ENCODE peak calls at places on chromosomes 3 and 15, in six cellular contexts. M is RWPE1, Y is tibial nerve, D is psoas muscle, Z is bronchial epithelial cell, C is dorsolateral prefrontal cortex. Q is an unnamed sample.

GRCh38 chr15:38093931-38094330 is 158.7 kb upstream of the SPRED1 start:
- DNase-seq in M (no peak), Y (no peak), D (no peak), Z (no peak), C (no peak), Q (no peak)

GRCh38 chr3:39138804-39139415 is 14.5 kb downstream of the CSRNP1 start:
- DNase-seq in M (no peak), Y (no peak), D (peak; percentile 79), Z (no peak), C (peak; percentile 59), Q (no peak)

GRCh38 chr15:47337836-47338235 is 379.5 kb upstream of the SEMA6D start:
- DNase-seq in M (no peak), Y (no peak), D (no peak), Z (no peak), C (no peak), Q (no peak)

GRCh38 chr15:71114887-71115566 is at the start of gene THSD4:
- DNase-seq in M (peak; percentile 94), Y (peak; percentile 25), D (peak; percentile 86), Z (no peak), C (no peak), Q (peak; percentile 58)

GRCh38 chr15:52308446-52309153 is 13.0 kb upstream of the MYO5C start:
- DNase-seq in M (no peak), Y (no peak), D (no peak), Z (no peak), C (no peak), Q (no peak)

GRCh38 chr3:193757457-193757856 is 164.4 kb downstream of the OPA1 start:
- DNase-seq in M (no peak), Y (no peak), D (no peak), Z (no peak), C (no peak), Q (no peak)

GRCh38 chr15:45635191-45635638 is 386 bp downstream of the SQOR start:
- DNase-seq in M (no peak), Y (peak; percentile 38), D (peak; percentile 91), Z (no peak), C (no peak), Q (peak; percentile 71)

GRCh38 chr15:70033529-70034140 is 64.1 kb downstream of the TLE3 start:
- DNase-seq in M (peak; percentile 51), Y (no peak), D (no peak), Z (no peak), C (no peak), Q (no peak)

GRCh38 chr3:55089211-55089610 is 161.4 kb upstream of the LRTM1 start:
- DNase-seq in M (no peak), Y (no peak), D (no peak), Z (no peak), C (no peak), Q (no peak)

GRCh38 chr3:24624938-24625681 is 130.5 kb upstream of the THRB start:
- DNase-seq in M (no peak), Y (no peak), D (no peak), Z (no peak), C (no peak), Q (no peak)

GRCh38 chr3:150232992-150233451 is 175.1 kb upstream of the TSC22D2 start:
- DNase-seq in M (peak; percentile 70), Y (no peak), D (no peak), Z (peak; percentile 77), C (peak; percentile 57), Q (no peak)

GRCh38 chr15:67770098-67770628 is 55.1 kb upstream of the SKOR1 start:
- DNase-seq in M (no peak), Y (no peak), D (no peak), Z (no peak), C (no peak), Q (no peak)

GRCh38 chr3:156626104-156626503 is 48.3 kb upstream of the TIPARP start:
- DNase-seq in M (peak; percentile 71), Y (no peak), D (no peak), Z (peak; percentile 90), C (no peak), Q (no peak)

GRCh38 chr3:71095511-71096305 is 487.8 kb downstream of the FOXP1 start:
- DNase-seq in M (no peak), Y (no peak), D (no peak), Z (peak; percentile 64), C (no peak), Q (no peak)

GRCh38 chr15:68078365-68078764 is 24.2 kb downstream of the PIAS1 start:
- DNase-seq in M (no peak), Y (no peak), D (no peak), Z (no peak), C (no peak), Q (no peak)

GRCh38 chr15:83108266-83109219 is 1.1 kb downstream of the TM6SF1 start:
- DNase-seq in M (no peak), Y (no peak), D (peak; percentile 72), Z (peak; percentile 41), C (peak; percentile 36), Q (peak; percentile 57)

GRCh38 chr3:138009476-138010272 is at the start of gene CLDN18:
- DNase-seq in M (no peak), Y (no peak), D (no peak), Z (no peak), C (no peak), Q (no peak)

GRCh38 chr3:183285828-183286457 is 32.9 kb downstream of the B3GNT5 start:
- DNase-seq in M (peak; percentile 96), Y (peak; percentile 51), D (peak; percentile 92), Z (peak; percentile 99), C (peak; percentile 46), Q (peak; percentile 86)

GRCh38 chr3:76547674-76548073 is 492.2 kb upstream of the ROBO2 start:
- DNase-seq in M (no peak), Y (no peak), D (no peak), Z (no peak), C (no peak), Q (no peak)

GRCh38 chr15:58572521-58572920 is 140.7 kb downstream of the LIPC start:
- DNase-seq in M (no peak), Y (no peak), D (no peak), Z (no peak), C (no peak), Q (no peak)

GRCh38 chr3:63333815-63334214 is 55.7 kb downstream of the SYNPR start:
- DNase-seq in M (no peak), Y (no peak), D (no peak), Z (peak; percentile 29), C (no peak), Q (no peak)
- TF ChIP-seq CTCF in M (peak; percentile 20), Y (no peak), D (no peak), Z (no peak), C (no peak), Q (no peak)

GRCh38 chr3:143203848-143204247 is 84.3 kb downstream of the CHST2 start:
- DNase-seq in M (peak; percentile 54), Y (no peak), D (no peak), Z (peak; percentile 69), C (no peak), Q (no peak)

GRCh38 chr3:143207338-143207961 is 87.9 kb downstream of the CHST2 start:
- DNase-seq in M (no peak), Y (no peak), D (no peak), Z (peak; percentile 7), C (no peak), Q (no peak)

GRCh38 chr3:143208976-143209714 is 89.6 kb downstream of the CHST2 start:
- DNase-seq in M (no peak), Y (no peak), D (no peak), Z (no peak), C (no peak), Q (no peak)

GRCh38 chr3:143206955-143207337 is 87.4 kb downstream of the CHST2 start:
- DNase-seq in M (no peak), Y (no peak), D (no peak), Z (no peak), C (no peak), Q (no peak)

GRCh38 chr3:143209715-143210059 is 90.1 kb downstream of the CHST2 start:
- DNase-seq in M (no peak), Y (no peak), D (no peak), Z (no peak), C (no peak), Q (no peak)
- TF ChIP-seq CTCF in M (no peak), Y (no peak), D (no peak), Z (no peak), C (no peak), Q (no peak)

GRCh38 chr15:40272713-40273056 is 10.2 kb downstream of the ANKRD63 start:
- DNase-seq in M (no peak), Y (no peak), D (no peak), Z (no peak), C (no peak), Q (no peak)
- TF ChIP-seq CTCF in M (no peak), Y (no peak), D (no peak), Z (peak; percentile 54), C (no peak), Q (no peak)

GRCh38 chr15:74144153-74144775 is 13.9 kb downstream of the ISLR2 start:
- DNase-seq in M (no peak), Y (no peak), D (no peak), Z (no peak), C (no peak), Q (no peak)
- TF ChIP-seq CTCF in M (no peak), Y (no peak), D (no peak), Z (no peak), C (no peak), Q (no peak)

GRCh38 chr3:8768364-8769087 is 887 bp downstream of the OXTR start:
- DNase-seq in M (no peak), Y (no peak), D (no peak), Z (no peak), C (no peak), Q (peak; percentile 64)

GRCh38 chr3:8769088-8769822 is at the start of gene OXTR:
- DNase-seq in M (peak; percentile 70), Y (peak; percentile 17), D (peak; percentile 81), Z (peak; percentile 49), C (peak; percentile 53), Q (no peak)

GRCh38 chr3:8767181-8767666 is 2.2 kb downstream of the OXTR start:
- DNase-seq in M (no peak), Y (no peak), D (no peak), Z (no peak), C (no peak), Q (no peak)

GRCh38 chr3:8766148-8766547 is 3.3 kb downstream of the OXTR start:
- DNase-seq in M (no peak), Y (no peak), D (no peak), Z (no peak), C (no peak), Q (no peak)

DNA sequence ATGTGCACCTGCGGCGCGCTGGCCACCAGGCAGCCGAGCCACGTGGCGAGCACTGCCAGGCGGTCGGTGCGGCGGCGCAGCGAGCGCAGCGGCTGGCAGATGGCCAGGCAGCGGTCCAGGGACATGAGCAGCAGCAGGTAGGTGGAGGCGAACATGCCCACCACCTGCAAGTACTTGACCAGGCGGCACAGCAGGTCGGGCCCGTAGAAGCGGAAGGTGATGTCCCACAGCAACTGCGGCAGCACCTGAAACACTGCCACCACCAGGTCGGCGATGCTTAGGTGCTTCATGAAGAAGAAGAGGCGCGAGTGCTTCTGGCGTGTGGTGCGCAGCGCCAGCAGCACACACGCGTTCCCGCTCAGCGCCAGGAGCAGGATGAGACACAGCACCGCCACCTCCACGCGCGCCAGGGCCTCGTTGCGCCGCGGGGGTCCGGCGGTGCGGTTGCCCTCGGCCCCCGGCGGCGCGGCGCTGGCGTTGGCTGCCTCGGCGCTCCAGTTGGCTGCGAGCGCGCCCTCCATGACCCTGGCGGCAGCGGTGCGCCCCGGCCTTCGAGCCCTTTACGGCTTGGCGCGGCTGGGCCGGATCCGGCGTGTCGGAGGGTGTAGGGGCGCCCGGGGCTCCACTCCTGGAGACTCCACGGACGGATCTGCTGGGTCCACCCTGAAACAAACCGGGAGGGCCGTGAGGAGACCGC is 1.6 kb downstream of the OXTR start:
- DNase-seq in M (peak; percentile 32), Y (no peak), D (no peak), Z (peak; percentile 79), C (no peak), Q (peak; percentile 29)
- TF ChIP-seq CTCF in M (peak; percentile 19), Y (no peak), D (no peak), Z (peak; percentile 79), C (no peak), Q (peak; percentile 18)

GRCh38 chr15:75669191-75669878 is 21.6 kb downstream of the SNX33 start:
- DNase-seq in M (peak; percentile 93), Y (no peak), D (no peak), Z (peak; percentile 99), C (no peak), Q (peak; percentile 70)
- TF ChIP-seq CTCF in M (no peak), Y (no peak), D (no peak), Z (no peak), C (no peak), Q (no peak)